ENCODE peak calls at places on chromosomes 1 and 21, in five cellular contexts. X is AG09309, P is choroid plexus epithelial cell, Q is SK-N-SH, V is fibroblast of lung. J is an unnamed sample.

GRCh38 chr1:186442651-186443114 is 18.2 kb downstream of the PDC start:
- DNase-seq in Q (no peak), X (peak; percentile 60), P (peak; percentile 34), V (peak; percentile 5), J (no peak)

GRCh38 chr1:156754219-156754618 is 2.7 kb upstream of the HDGF start:
- DNase-seq in V (no peak), P (no peak), Q (no peak), X (no peak), J (no peak)

GRCh38 chr1:192516776-192517297 is 58.7 kb upstream of the RGS1 start:
- DNase-seq in P (no peak), V (no peak), X (peak; percentile 46), Q (no peak), J (peak; percentile 81)

GRCh38 chr1:248783367-248783766 is 27.8 kb upstream of the LYPD8 start:
- DNase-seq in Q (no peak), V (no peak), P (no peak), X (no peak), J (no peak)

GRCh38 chr1:152623203-152623844 is 421 bp upstream of the LCE3A start:
- DNase-seq in P (no peak), X (no peak), Q (peak; percentile 37), V (no peak), J (no peak)

GRCh38 chr21:35559881-35560280 is 500.4 kb downstream of the SETD4 start:
- DNase-seq in V (peak; percentile 74), Q (no peak), X (no peak), P (peak; percentile 75), J (no peak)

GRCh38 chr1:17654519-17654918 is 100.6 kb upstream of the ACTL8 start:
- DNase-seq in X (no peak), Q (no peak), V (no peak), P (no peak), J (no peak)

GRCh38 chr1:14723401-14723800 is 124.9 kb downstream of the KAZN start:
- DNase-seq in V (no peak), Q (no peak), X (no peak), P (no peak), J (no peak)

GRCh38 chr1:204872262-204872881 is 1.7 kb downstream of the NFASC start:
- DNase-seq in X (peak; percentile 41), P (no peak), Q (no peak), V (no peak), J (no peak)

GRCh38 chr1:16260814-16261213 is 23.8 kb upstream of the CPLANE2 start:
- DNase-seq in V (no peak), X (no peak), P (peak; percentile 73), Q (no peak), J (no peak)

GRCh38 chr1:156851779-156852413 is 7.0 kb downstream of the INSRR start:
- DNase-seq in Q (no peak), X (no peak), P (no peak), V (no peak), J (no peak)

GRCh38 chr1:45306319-45306718 is 20.4 kb upstream of the HPDL start:
- DNase-seq in P (peak; percentile 30), V (no peak), X (peak; percentile 7), Q (no peak), J (no peak)

GRCh38 chr1:17661546-17662157 is 93.5 kb upstream of the ACTL8 start:
- DNase-seq in X (no peak), V (peak; percentile 54), Q (peak; percentile 93), P (peak; percentile 72), J (no peak)

GRCh38 chr1:184051138-184051484 is 419 bp upstream of the TSEN15 start:
- DNase-seq in P (peak; percentile 31), Q (no peak), X (no peak), V (no peak), J (no peak)

GRCh38 chr1:79847715-79848114 is 841.2 kb upstream of the ADGRL4 start:
- DNase-seq in P (no peak), X (no peak), Q (no peak), V (no peak), J (no peak)

GRCh38 chr1:42737257-42737656 is 2.8 kb downstream of the CLDN19 start:
- DNase-seq in V (no peak), X (no peak), Q (no peak), P (peak; percentile 19), J (no peak)

GRCh38 chr21:24436236-24436635 is 1171.0 kb downstream of the MRPL39 start:
- DNase-seq in V (no peak), P (no peak), X (no peak), Q (no peak), J (no peak)

GRCh38 chr1:192506741-192507155 is 68.8 kb upstream of the RGS1 start:
- DNase-seq in V (peak; percentile 72), P (peak; percentile 84), Q (peak; percentile 25), X (no peak), J (no peak)

GRCh38 chr1:207828485-207829158 is 76.8 kb downstream of the CD46 start:
- DNase-seq in Q (peak; percentile 64), X (peak; percentile 74), P (peak; percentile 95), V (peak; percentile 87), J (peak; percentile 47)

GRCh38 chr1:44661786-44662682 is 12.2 kb downstream of the TMEM53 start:
- DNase-seq in V (no peak), X (no peak), Q (no peak), P (no peak), J (no peak)

GRCh38 chr1:232432313-232432712 is 197.6 kb downstream of the SIPA1L2 start:
- DNase-seq in Q (peak; percentile 41), X (no peak), V (peak; percentile 11), P (peak; percentile 65), J (no peak)

GRCh38 chr21:26833011-26833410 is 12.2 kb downstream of the ADAMTS1 start:
- DNase-seq in V (no peak), X (no peak), Q (no peak), P (no peak), J (no peak)

GRCh38 chr21:26835027-26835713 is 10.0 kb downstream of the ADAMTS1 start:
- DNase-seq in Q (no peak), V (peak; percentile 88), X (peak; percentile 71), P (peak; percentile 77), J (no peak)

GRCh38 chr21:26835714-26836265 is 9.4 kb downstream of the ADAMTS1 start:
- DNase-seq in X (no peak), P (no peak), Q (no peak), V (no peak), J (no peak)

GRCh38 chr21:26833460-26833939 is 11.7 kb downstream of the ADAMTS1 start:
- DNase-seq in Q (no peak), X (no peak), V (no peak), P (no peak), J (no peak)

DNA sequence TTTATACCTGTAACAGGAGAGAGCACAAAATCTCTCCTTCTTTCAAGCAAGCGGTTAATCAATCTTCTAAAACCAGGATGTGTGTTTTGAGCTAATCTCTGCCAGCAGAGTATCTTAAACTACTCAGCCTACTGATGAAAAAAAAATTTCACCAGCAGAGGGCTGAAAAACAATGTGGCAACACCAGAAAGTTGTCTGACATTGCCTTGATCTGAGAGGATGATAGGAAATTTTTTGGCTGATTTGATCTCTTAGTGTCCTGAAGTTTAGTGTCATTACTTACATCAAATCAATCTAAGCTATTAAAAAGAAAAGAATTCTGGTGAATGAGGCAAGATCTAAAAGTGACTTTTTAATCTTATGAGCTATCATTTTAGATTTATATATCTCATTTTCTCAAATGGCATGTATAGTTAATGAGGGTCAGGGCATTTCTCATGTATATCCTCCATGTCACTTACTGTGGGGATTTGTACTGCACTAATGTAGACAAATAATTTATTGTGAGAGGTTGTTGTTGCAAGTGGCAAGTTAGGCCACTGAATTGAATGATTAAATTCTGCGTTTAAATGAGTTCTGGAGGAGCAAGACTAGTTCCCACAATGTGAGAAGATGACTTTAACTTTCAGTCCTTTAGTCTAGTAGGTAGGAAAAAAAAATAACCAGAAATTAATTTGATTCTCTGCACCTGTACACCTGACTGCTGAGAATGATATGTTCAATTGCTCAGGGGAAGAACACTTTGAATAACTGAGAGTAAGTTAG is 10.8 kb downstream of the ADAMTS1 start:
- DNase-seq in P (peak; percentile 50), Q (no peak), V (peak; percentile 56), X (no peak), J (no peak)
- TF ChIP-seq CTCF in P (peak; percentile 46), Q (peak; percentile 56), V (peak; percentile 28), X (peak; percentile 39), J (peak; percentile 46)

DNA sequence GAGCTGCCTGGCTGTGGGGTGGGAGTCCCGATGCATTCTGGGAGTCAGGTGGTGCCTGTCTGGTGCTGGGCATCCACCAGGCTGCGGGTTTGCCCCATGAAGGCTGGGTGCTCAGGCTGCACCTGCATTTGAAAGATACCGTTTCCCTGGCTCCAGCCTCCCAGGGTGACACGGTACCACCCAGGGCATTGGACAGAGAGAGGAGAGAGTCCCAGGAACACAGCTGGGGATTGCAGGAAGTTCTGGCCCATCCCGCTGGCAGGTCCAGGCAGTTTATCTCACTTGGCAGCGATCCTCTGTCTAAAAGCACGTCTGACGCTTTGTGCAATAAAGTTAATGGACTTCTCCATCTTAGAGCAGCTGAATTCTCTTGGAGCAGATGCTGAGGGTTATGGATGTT is 247.0 kb downstream of the GRIK3 start:
- DNase-seq in P (no peak), V (no peak), X (no peak), Q (peak; percentile 57), J (no peak)
- H3K4me3 ChIP-seq in P (no peak overlapping the region), V (no peak overlapping the region), X (no peak overlapping the region), Q (no peak overlapping the region), J (no peak overlapping the region)

DNA sequence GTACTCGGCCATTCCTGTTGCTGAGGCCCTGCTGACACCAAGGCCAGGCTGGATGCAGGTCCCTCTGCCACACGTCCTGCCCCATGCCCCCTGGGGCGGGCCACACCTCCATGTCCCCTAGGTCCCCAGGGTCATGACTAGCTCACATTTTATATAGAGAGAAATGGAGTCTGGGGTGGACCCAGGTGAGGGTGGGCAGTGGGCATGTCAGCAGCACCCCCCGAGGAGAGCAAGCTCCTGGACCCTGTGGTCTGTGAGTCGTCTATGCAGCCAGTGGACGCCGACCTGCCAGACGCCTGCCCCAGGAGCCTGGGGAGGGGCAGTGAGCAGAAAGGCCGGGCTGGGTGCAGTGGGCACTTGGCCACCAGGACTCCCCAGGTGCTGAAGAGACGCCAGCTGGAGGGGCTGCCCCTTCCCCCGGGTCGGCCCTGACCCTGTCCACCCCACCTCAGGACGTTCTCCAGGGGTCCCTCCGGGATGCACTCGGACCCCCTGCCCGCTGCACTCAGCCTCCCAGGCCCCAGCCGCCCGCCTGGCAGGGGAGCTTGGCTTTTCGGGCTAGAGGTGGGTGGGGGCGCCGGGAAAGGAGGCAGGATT is 15.9 kb downstream of the SAMD11 start:
- DNase-seq in P (no peak), X (no peak), V (no peak), Q (no peak), J (no peak)
- TF ChIP-seq CTCF in P (no peak), X (no peak), V (no peak), Q (no peak), J (no peak)

DNA sequence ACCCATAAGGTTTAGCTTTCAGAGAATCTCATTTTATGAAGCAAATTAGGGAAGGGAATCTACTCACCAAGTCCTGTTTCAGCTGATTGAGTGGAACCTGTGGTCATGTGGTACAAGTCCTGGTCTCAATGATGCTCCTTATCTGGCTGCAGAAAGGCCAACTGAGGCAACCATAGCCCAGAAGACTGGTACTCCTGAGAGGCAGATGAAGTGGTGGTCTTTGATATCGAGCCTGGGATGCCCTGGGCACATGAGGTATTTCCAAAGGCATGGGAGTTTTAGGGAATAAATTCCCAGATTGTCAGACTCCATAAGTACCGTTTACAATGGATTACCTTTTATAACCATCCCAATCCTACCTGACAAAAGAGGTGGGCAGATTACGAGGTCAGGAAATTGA is 3.3 kb downstream of the MX1 start:
- DNase-seq in P (no peak), V (no peak), X (no peak), Q (no peak), J (no peak)
- H3K4me3 ChIP-seq in P (no peak overlapping the region), V (no peak overlapping the region), X (no peak overlapping the region), Q (no peak overlapping the region), J (no peak overlapping the region)

J was measured in retinal pigment epithelial cell.